ENCODE peak calls at places on chromosomes 4 and X, in four cellular contexts. F, A, I and C are unnamed samples.
A peak's percentile ranks its signal among the peaks of the same experiment; 100 is the strongest.

GRCh38 chr4:97987019-97987648 is 156.1 kb downstream of the STPG2 start:
- DNase-seq in F (no peak), A (peak; percentile 27), I (no peak), C (peak; percentile 71)

GRCh38 chrX:68684291-68684918 is 36.9 kb downstream of the STARD8 start:
- DNase-seq in F (no peak), A (no peak), I (no peak), C (no peak)

GRCh38 chrX:40066700-40067099 is 31.1 kb downstream of the BCOR start:
- DNase-seq in F (no peak), A (no peak), I (no peak), C (no peak)

GRCh38 chr4:40923326-40924095 is 173.8 kb downstream of the NSUN7 start:
- DNase-seq in F (no peak), A (peak; percentile 94), I (peak; percentile 90), C (no peak)

GRCh38 chr4:3828546-3828945 is 62.4 kb downstream of the ADRA2C start:
- DNase-seq in F (no peak), A (no peak), I (peak; percentile 82), C (no peak)

GRCh38 chr4:173424899-173425805 is 26.2 kb upstream of the SCRG1 start:
- DNase-seq in F (no peak), A (no peak), I (no peak), C (no peak)

GRCh38 chr4:162011039-162011438 is 152.8 kb downstream of the FSTL5 start:
- DNase-seq in F (no peak), A (no peak), I (no peak), C (no peak)

GRCh38 chr4:108940086-108941033 is 177.5 kb upstream of the ETNPPL start:
- DNase-seq in F (no peak), A (no peak), I (no peak), C (peak; percentile 40)

GRCh38 chr4:101208171-101208570 is 139.2 kb downstream of the PPP3CA start:
- DNase-seq in F (no peak), A (peak; percentile 22), I (no peak), C (no peak)

GRCh38 chr4:47235721-47236120 is 204.4 kb downstream of the GABRB1 start:
- DNase-seq in F (no peak), A (no peak), I (no peak), C (no peak)

GRCh38 chr4:661856-662761 is 12.0 kb downstream of the ATP5ME start:
- DNase-seq in F (no peak), A (no peak), I (peak; percentile 78), C (no peak)

GRCh38 chrX:110138557-110138956 is 135.6 kb downstream of the TMEM164 start:
- DNase-seq in F (no peak), A (no peak), I (no peak), C (no peak)

GRCh38 chr4:140764785-140765392 is 8.7 kb upstream of the TBC1D9 start:
- DNase-seq in F (no peak), A (no peak), I (no peak), C (no peak)

GRCh38 chr4:163544407-163545038 is 50.0 kb downstream of the TMA16 start:
- DNase-seq in F (peak; percentile 40), A (peak; percentile 54), I (peak; percentile 88), C (peak; percentile 21)

GRCh38 chrX:41382699-41383645 is 49.0 kb downstream of the DDX3X start:
- DNase-seq in F (no peak), A (no peak), I (no peak), C (peak; percentile 65)

GRCh38 chrX:39652336-39652735 is 445.4 kb downstream of the BCOR start:
- DNase-seq in F (peak; percentile 9), A (peak; percentile 14), I (no peak), C (peak; percentile 22)

GRCh38 chr4:95510145-95510544 is 38.6 kb downstream of the UNC5C start:
- DNase-seq in F (no peak), A (peak; percentile 4), I (no peak), C (no peak)

GRCh38 chr4:118772149-118773081 is 63.5 kb downstream of the SEC24D start:
- DNase-seq in F (no peak), A (peak; percentile 36), I (no peak), C (peak; percentile 3)

GRCh38 chr4:74823194-74823593 is 28.9 kb upstream of the BTC start:
- DNase-seq in F (no peak), A (no peak), I (no peak), C (no peak)

GRCh38 chrX:64642482-64642881 is 247.2 kb upstream of the MTMR8 start:
- DNase-seq in F (no peak), A (no peak), I (no peak), C (no peak)

GRCh38 chrX:40153335-40154221 is 55.8 kb upstream of the BCOR start:
- DNase-seq in F (peak; percentile 71), A (peak; percentile 89), I (no peak), C (peak; percentile 45)

GRCh38 chr4:1843852-1844251 is 12.1 kb downstream of the LETM1 start:
- DNase-seq in F (no peak), A (no peak), I (peak; percentile 89), C (no peak)

GRCh38 chr4:2257361-2258001 is 4.4 kb downstream of the MXD4 start:
- DNase-seq in F (no peak), A (no peak), I (peak; percentile 79), C (no peak)

GRCh38 chrX:69987691-69988090 is 62.0 kb downstream of the AWAT2 start:
- DNase-seq in F (no peak), A (no peak), I (no peak), C (no peak)